ENCODE peak calls at places on chromosomes 11 and 22, in nine cellular contexts. One of them, this sample, is unnamed.

GRCh38 chr22:42317691-42318547 is 47.5 kb upstream of the TCF20 start:
- DNase-seq in K562: no peak
- DNase-seq in mammary epithelial cell: peak
- DNase-seq in fibroblast of pulmonary artery: no peak
- DNase-seq in psoas muscle: no peak
- DNase-seq in AG10803: no peak
- DNase-seq in AG04449: no peak
- DNase-seq in fibroblast of lung: no peak
- DNase-seq in CD4-positive, alpha-beta memory T cell: no peak
- DNase-seq in this sample: no peak

GRCh38 chr22:36184433-36185035 is 17.1 kb downstream of the APOL4 start:
- DNase-seq in K562: no peak
- DNase-seq in mammary epithelial cell: no peak
- DNase-seq in fibroblast of pulmonary artery: peak
- DNase-seq in psoas muscle: no peak
- DNase-seq in AG10803: peak
- DNase-seq in AG04449: no peak
- DNase-seq in fibroblast of lung: peak
- DNase-seq in CD4-positive, alpha-beta memory T cell: no peak
- DNase-seq in this sample: no peak

GRCh38 chr11:123178166-123178565 is 16.9 kb downstream of the CLMP start:
- DNase-seq in K562: no peak
- DNase-seq in mammary epithelial cell: no peak
- DNase-seq in fibroblast of pulmonary artery: no peak
- DNase-seq in psoas muscle: no peak
- DNase-seq in AG10803: peak
- DNase-seq in AG04449: no peak
- DNase-seq in fibroblast of lung: no peak
- DNase-seq in CD4-positive, alpha-beta memory T cell: no peak
- DNase-seq in this sample: no peak

GRCh38 chr11:102666331-102666957 is 39.1 kb downstream of the MMP27 start:
- DNase-seq in K562: peak
- DNase-seq in mammary epithelial cell: peak
- DNase-seq in fibroblast of pulmonary artery: peak
- DNase-seq in psoas muscle: no peak
- DNase-seq in AG10803: peak
- DNase-seq in AG04449: no peak
- DNase-seq in fibroblast of lung: peak
- DNase-seq in CD4-positive, alpha-beta memory T cell: no peak
- DNase-seq in this sample: peak

GRCh38 chr22:25202290-25202921 is 2.7 kb downstream of the CRYBB3 start:
- DNase-seq in K562: peak
- DNase-seq in mammary epithelial cell: peak
- DNase-seq in fibroblast of pulmonary artery: peak
- DNase-seq in psoas muscle: peak
- DNase-seq in AG10803: peak
- DNase-seq in AG04449: peak
- DNase-seq in fibroblast of lung: peak
- DNase-seq in CD4-positive, alpha-beta memory T cell: no peak
- DNase-seq in this sample: peak

GRCh38 chr11:134592391-134592990 is 180.4 kb upstream of the B3GAT1 start:
- DNase-seq in K562: peak
- DNase-seq in mammary epithelial cell: no peak
- DNase-seq in fibroblast of pulmonary artery: peak
- DNase-seq in psoas muscle: no peak
- DNase-seq in AG10803: no peak
- DNase-seq in AG04449: no peak
- DNase-seq in fibroblast of lung: no peak
- DNase-seq in CD4-positive, alpha-beta memory T cell: no peak
- DNase-seq in this sample: peak

GRCh38 chr11:36751251-36751839 is 153.3 kb upstream of the RAG2 start:
- DNase-seq in K562: no peak
- DNase-seq in mammary epithelial cell: no peak
- DNase-seq in fibroblast of pulmonary artery: no peak
- DNase-seq in psoas muscle: no peak
- DNase-seq in AG10803: no peak
- DNase-seq in AG04449: no peak
- DNase-seq in fibroblast of lung: no peak
- DNase-seq in CD4-positive, alpha-beta memory T cell: no peak
- DNase-seq in this sample: no peak

GRCh38 chr11:55707029-55707428 is 45.0 kb downstream of the OR4C6 start:
- DNase-seq in K562: peak
- DNase-seq in mammary epithelial cell: peak
- DNase-seq in fibroblast of pulmonary artery: peak
- DNase-seq in psoas muscle: no peak
- DNase-seq in AG10803: peak
- DNase-seq in AG04449: peak
- DNase-seq in fibroblast of lung: peak
- DNase-seq in CD4-positive, alpha-beta memory T cell: no peak
- DNase-seq in this sample: peak

GRCh38 chr22:42067706-42068350 is 2.8 kb downstream of the NAGA start:
- DNase-seq in K562: no peak
- DNase-seq in mammary epithelial cell: no peak
- DNase-seq in fibroblast of pulmonary artery: no peak
- DNase-seq in psoas muscle: no peak
- DNase-seq in AG10803: no peak
- DNase-seq in AG04449: no peak
- DNase-seq in fibroblast of lung: no peak
- DNase-seq in CD4-positive, alpha-beta memory T cell: peak
- DNase-seq in this sample: no peak

GRCh38 chr22:42269407-42270177 is 861 bp downstream of the TCF20 start:
- DNase-seq in K562: peak
- DNase-seq in mammary epithelial cell: peak
- DNase-seq in fibroblast of pulmonary artery: peak
- DNase-seq in psoas muscle: no peak
- DNase-seq in AG10803: no peak
- DNase-seq in AG04449: no peak
- DNase-seq in fibroblast of lung: no peak
- DNase-seq in CD4-positive, alpha-beta memory T cell: peak
- DNase-seq in this sample: peak

GRCh38 chr11:61627831-61628753 is 47.2 kb upstream of the SYT7 start:
- DNase-seq in K562: peak
- DNase-seq in mammary epithelial cell: peak
- DNase-seq in fibroblast of pulmonary artery: peak
- DNase-seq in psoas muscle: peak
- DNase-seq in AG10803: peak
- DNase-seq in AG04449: no peak
- DNase-seq in fibroblast of lung: peak
- DNase-seq in CD4-positive, alpha-beta memory T cell: no peak
- DNase-seq in this sample: peak

GRCh38 chr11:47245586-47246357 is 2.8 kb downstream of the ACP2 start:
- DNase-seq in K562: no peak
- DNase-seq in mammary epithelial cell: no peak
- DNase-seq in fibroblast of pulmonary artery: no peak
- DNase-seq in psoas muscle: no peak
- DNase-seq in AG10803: no peak
- DNase-seq in AG04449: no peak
- DNase-seq in fibroblast of lung: no peak
- DNase-seq in CD4-positive, alpha-beta memory T cell: no peak
- DNase-seq in this sample: no peak

GRCh38 chr22:19174106-19175025 is 4.2 kb downstream of the SLC25A1 start:
- DNase-seq in K562: no peak
- DNase-seq in mammary epithelial cell: peak
- DNase-seq in fibroblast of pulmonary artery: peak
- DNase-seq in psoas muscle: peak
- DNase-seq in AG10803: peak
- DNase-seq in AG04449: peak
- DNase-seq in fibroblast of lung: peak
- DNase-seq in CD4-positive, alpha-beta memory T cell: no peak
- DNase-seq in this sample: peak

GRCh38 chr22:19175026-19175601 is 3.4 kb downstream of the SLC25A1 start:
- DNase-seq in K562: no peak
- DNase-seq in mammary epithelial cell: no peak
- DNase-seq in fibroblast of pulmonary artery: no peak
- DNase-seq in psoas muscle: no peak
- DNase-seq in AG10803: no peak
- DNase-seq in AG04449: no peak
- DNase-seq in fibroblast of lung: no peak
- DNase-seq in CD4-positive, alpha-beta memory T cell: no peak
- DNase-seq in this sample: no peak

GRCh38 chr22:19175602-19176174 is 2.8 kb downstream of the SLC25A1 start:
- DNase-seq in K562: no peak
- DNase-seq in mammary epithelial cell: no peak
- DNase-seq in fibroblast of pulmonary artery: no peak
- DNase-seq in psoas muscle: no peak
- DNase-seq in AG10803: no peak
- DNase-seq in AG04449: no peak
- DNase-seq in fibroblast of lung: no peak
- DNase-seq in CD4-positive, alpha-beta memory T cell: no peak
- DNase-seq in this sample: no peak

GRCh38 chr22:19172213-19173046 is 6.1 kb downstream of the SLC25A1 start:
- DNase-seq in K562: no peak
- DNase-seq in mammary epithelial cell: no peak
- DNase-seq in fibroblast of pulmonary artery: no peak
- DNase-seq in psoas muscle: no peak
- DNase-seq in AG10803: no peak
- DNase-seq in AG04449: no peak
- DNase-seq in fibroblast of lung: no peak
- DNase-seq in CD4-positive, alpha-beta memory T cell: no peak
- DNase-seq in this sample: no peak

DNA sequence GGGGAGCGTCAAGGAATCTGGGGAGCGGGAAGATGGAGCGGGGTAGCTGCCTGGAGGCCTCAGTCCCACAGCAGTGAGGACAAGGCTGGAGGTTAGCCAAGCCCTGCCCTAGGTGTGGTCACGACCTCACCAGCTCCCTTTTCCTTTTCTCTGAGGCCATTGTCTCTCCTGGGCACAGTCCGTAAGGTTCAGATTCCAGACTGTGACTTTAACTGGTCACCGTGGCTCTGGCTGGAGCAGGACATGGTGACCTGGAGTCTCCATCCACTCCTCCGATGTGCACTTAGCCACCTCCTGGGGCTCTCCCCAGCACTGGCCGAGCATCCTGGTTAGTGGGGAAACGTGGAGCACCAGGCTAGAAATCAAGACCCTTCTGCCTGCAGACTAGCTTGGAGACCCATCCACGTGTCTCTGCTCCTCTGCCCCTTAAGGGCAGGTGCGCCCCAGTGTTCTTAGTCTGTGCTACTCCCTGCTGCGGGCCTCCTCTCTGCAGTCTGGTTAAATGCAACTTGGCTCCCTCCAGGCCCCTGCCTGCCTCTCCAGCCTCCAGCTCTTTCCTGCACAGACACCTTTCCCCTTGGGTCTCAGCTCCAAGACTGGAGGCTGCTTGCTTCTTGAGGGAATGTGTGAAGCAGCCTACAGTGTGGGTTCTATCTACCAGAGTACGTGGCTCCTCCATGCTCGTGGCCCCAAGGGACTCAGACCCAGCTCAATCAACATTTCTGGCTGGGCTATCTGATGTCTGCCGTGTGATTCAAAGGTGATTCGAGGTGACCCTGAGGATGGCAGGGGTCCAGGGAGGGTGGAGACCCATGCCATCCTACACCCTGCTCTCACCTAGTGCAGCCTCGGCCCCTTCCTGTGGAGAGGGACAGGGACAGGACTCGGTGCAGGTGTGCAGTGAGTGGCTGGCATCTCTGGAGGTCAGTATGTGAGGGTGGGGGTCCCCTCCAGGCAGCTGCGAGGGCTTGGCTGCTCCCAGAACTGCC is 5.2 kb downstream of the SLC25A1 start:
- DNase-seq in K562: no peak
- DNase-seq in mammary epithelial cell: no peak
- DNase-seq in fibroblast of pulmonary artery: no peak
- DNase-seq in psoas muscle: no peak
- DNase-seq in AG10803: no peak
- DNase-seq in AG04449: no peak
- DNase-seq in fibroblast of lung: no peak
- DNase-seq in CD4-positive, alpha-beta memory T cell: no peak
- DNase-seq in this sample: no peak
- H3K4me3 ChIP-seq in K562: peak
- H3K4me3 ChIP-seq in mammary epithelial cell: peak
- H3K4me3 ChIP-seq in fibroblast of pulmonary artery: peak
- H3K4me3 ChIP-seq in psoas muscle: peak
- H3K4me3 ChIP-seq in AG10803: peak
- H3K4me3 ChIP-seq in AG04449: peak
- H3K4me3 ChIP-seq in fibroblast of lung: no peak
- H3K4me3 ChIP-seq in CD4-positive, alpha-beta memory T cell: no peak
- H3K4me3 ChIP-seq in this sample: peak

GRCh38 chr11:78492973-78493372 is 75.4 kb upstream of the GAB2 start:
- DNase-seq in K562: no peak
- DNase-seq in mammary epithelial cell: no peak
- DNase-seq in fibroblast of pulmonary artery: no peak
- DNase-seq in psoas muscle: no peak
- DNase-seq in AG10803: no peak
- DNase-seq in AG04449: no peak
- DNase-seq in fibroblast of lung: no peak
- DNase-seq in CD4-positive, alpha-beta memory T cell: no peak
- DNase-seq in this sample: no peak
- H3K4me3 ChIP-seq in K562: no peak
- H3K4me3 ChIP-seq in mammary epithelial cell: no peak
- H3K4me3 ChIP-seq in fibroblast of pulmonary artery: no peak
- H3K4me3 ChIP-seq in psoas muscle: no peak
- H3K4me3 ChIP-seq in AG10803: no peak
- H3K4me3 ChIP-seq in AG04449: no peak
- H3K4me3 ChIP-seq in fibroblast of lung: no peak
- H3K4me3 ChIP-seq in CD4-positive, alpha-beta memory T cell: no peak
- H3K4me3 ChIP-seq in this sample: no peak

GRCh38 chr11:66609951-66610617 is 6.3 kb upstream of the RBM14 start:
- DNase-seq in K562: no peak
- DNase-seq in mammary epithelial cell: no peak
- DNase-seq in fibroblast of pulmonary artery: no peak
- DNase-seq in psoas muscle: no peak
- DNase-seq in AG10803: no peak
- DNase-seq in AG04449: no peak
- DNase-seq in fibroblast of lung: no peak
- DNase-seq in CD4-positive, alpha-beta memory T cell: no peak
- DNase-seq in this sample: no peak
- H3K4me3 ChIP-seq in K562: no peak
- H3K4me3 ChIP-seq in mammary epithelial cell: no peak
- H3K4me3 ChIP-seq in fibroblast of pulmonary artery: no peak
- H3K4me3 ChIP-seq in psoas muscle: no peak
- H3K4me3 ChIP-seq in AG10803: no peak
- H3K4me3 ChIP-seq in AG04449: no peak
- H3K4me3 ChIP-seq in fibroblast of lung: no peak
- H3K4me3 ChIP-seq in CD4-positive, alpha-beta memory T cell: no peak
- H3K4me3 ChIP-seq in this sample: no peak

DNA sequence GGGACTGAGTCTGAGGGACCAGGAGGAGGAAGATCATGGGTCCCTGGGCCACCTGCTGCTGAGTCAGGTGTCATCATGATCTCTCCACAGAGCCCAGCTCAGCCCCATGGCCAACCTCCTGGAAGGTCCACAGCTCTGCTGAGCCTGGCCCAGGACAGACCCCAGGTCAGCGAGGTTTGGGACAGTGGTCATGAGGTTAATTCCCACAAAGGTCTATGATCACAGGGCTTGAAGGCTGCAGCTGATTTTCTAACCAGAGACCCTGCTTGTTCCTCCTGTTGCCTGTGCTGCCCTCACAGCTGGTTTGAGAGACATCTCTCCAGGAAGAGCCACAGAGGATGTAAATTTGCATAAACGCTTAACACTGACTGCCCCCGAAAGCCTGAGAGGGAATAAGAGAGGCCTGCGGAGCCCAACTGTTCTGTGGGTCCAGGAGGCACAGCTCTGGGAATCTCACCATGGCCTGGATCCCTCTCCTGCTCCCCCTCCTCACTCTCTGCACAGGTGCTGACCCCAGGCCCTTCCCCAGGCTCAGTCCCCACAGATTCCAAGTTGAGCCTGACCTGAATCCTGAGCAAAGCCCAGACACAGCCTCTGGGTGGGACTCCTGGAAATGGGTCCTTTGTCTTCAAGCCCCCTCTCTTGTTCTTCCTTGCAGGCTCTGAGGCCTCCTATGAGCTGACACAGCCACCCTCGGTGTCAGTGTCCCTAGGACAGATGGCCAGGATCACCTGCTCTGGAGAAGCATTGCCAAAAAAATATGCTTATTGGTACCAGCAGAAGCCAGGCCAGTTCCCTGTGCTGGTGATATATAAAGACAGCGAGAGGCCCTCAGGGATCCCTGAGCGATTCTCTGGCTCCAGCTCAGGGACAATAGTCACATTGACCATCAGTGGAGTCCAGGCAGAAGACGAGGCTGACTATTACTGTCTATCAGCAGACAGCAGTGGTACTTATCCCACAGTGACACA is 102.8 kb downstream of the GGTLC2 start:
- DNase-seq in K562: no peak
- DNase-seq in mammary epithelial cell: no peak
- DNase-seq in fibroblast of pulmonary artery: no peak
- DNase-seq in psoas muscle: no peak
- DNase-seq in AG10803: no peak
- DNase-seq in AG04449: no peak
- DNase-seq in fibroblast of lung: no peak
- DNase-seq in CD4-positive, alpha-beta memory T cell: no peak
- DNase-seq in this sample: no peak
- H3K4me3 ChIP-seq in K562: no peak
- H3K4me3 ChIP-seq in mammary epithelial cell: no peak
- H3K4me3 ChIP-seq in fibroblast of pulmonary artery: no peak
- H3K4me3 ChIP-seq in psoas muscle: no peak
- H3K4me3 ChIP-seq in AG10803: no peak
- H3K4me3 ChIP-seq in AG04449: no peak
- H3K4me3 ChIP-seq in fibroblast of lung: no peak
- H3K4me3 ChIP-seq in CD4-positive, alpha-beta memory T cell: no peak
- H3K4me3 ChIP-seq in this sample: no peak